ENCODE peak calls at places on chromosomes 5 and 9, in seven cellular contexts. N is stimulated activated CD8-positive, alpha-beta memory T cell treated with anti-CD3 and anti-CD28 coated beads, Interleukin-2, amount 100 ng/mL, for 1 hour; F is effector CD4-positive, alpha-beta T cell; Z is CD8-positive, alpha-beta memory T cell; E is heart left ventricle; W is foreskin fibroblast; S is SK-N-SH. M is an unnamed sample.

GRCh38 chr9:84125046-84125445 is 144.4 kb downstream of the RMI1 start:
- DNase-seq in Z (no peak), N (no peak), W (no peak), F (no peak), S (no peak), E (no peak), M (no peak)

GRCh38 chr9:111744363-111744762 is 50.4 kb downstream of the SHOC1 start:
- DNase-seq in S (no peak), F (no peak), Z (no peak), E (no peak), N (no peak), W (no peak), M (no peak)

GRCh38 chr5:151080620-151081425 is at the start of gene TNIP1:
- DNase-seq in E (peak; percentile 97), F (peak; percentile 91), S (peak; percentile 98), W (peak; percentile 92), N (peak; percentile 87), Z (peak; percentile 92), M (peak; percentile 98)

GRCh38 chr9:106482733-106483132 is 380.2 kb upstream of the ZNF462 start:
- DNase-seq in S (no peak), E (no peak), N (no peak), F (no peak), Z (no peak), W (no peak), M (no peak)

GRCh38 chr9:97565262-97565661 is 63.8 kb downstream of the TMOD1 start:
- DNase-seq in W (no peak), E (no peak), S (no peak), N (no peak), Z (no peak), F (no peak), M (no peak)

GRCh38 chr5:42612997-42613396 is 143.6 kb upstream of the CCDC152 start:
- DNase-seq in W (peak; percentile 74), Z (no peak), N (no peak), F (no peak), E (no peak), S (no peak), M (peak; percentile 43)

GRCh38 chr9:95506692-95507455 is 9.9 kb downstream of the PTCH1 start:
- DNase-seq in E (peak; percentile 50), Z (peak; percentile 20), F (no peak), S (peak; percentile 64), N (peak; percentile 28), W (peak; percentile 57), M (peak; percentile 35)

GRCh38 chr9:306907-307306 is 92.2 kb downstream of the DOCK8 start:
- DNase-seq in S (no peak), E (no peak), F (peak; percentile 26), W (no peak), Z (peak; percentile 29), N (no peak), M (no peak)

GRCh38 chr5:142446131-142446959 is 121.5 kb upstream of the SPRY4 start:
- DNase-seq in E (no peak), W (peak; percentile 80), Z (no peak), S (no peak), N (no peak), F (no peak), M (peak; percentile 49)

GRCh38 chr9:128101690-128102089 is 25.8 kb downstream of the PTGES2 start:
- DNase-seq in E (peak; percentile 55), Z (no peak), W (no peak), N (no peak), F (no peak), S (no peak), M (no peak)

GRCh38 chr5:173984218-173984617 is 4.8 kb upstream of the C5orf47 start:
- DNase-seq in W (no peak), E (no peak), N (no peak), S (peak; percentile 46), Z (no peak), F (no peak), M (no peak)